ENCODE peak calls at places on chromosomes 1 and 21, in four cellular contexts. One of them, this sample, is unnamed.

GRCh38 chr1:205849619-205850355 is at the start of gene PM20D1:
- DNase-seq in neural progenitor cell: no peak
- DNase-seq in lower lobe of right lung: peak; percentile 80
- DNase-seq in adrenal gland: peak; percentile 89
- DNase-seq in this sample: peak; percentile 53

GRCh38 chr21:38912355-38912619 is 106.6 kb downstream of the ETS2 start:
- DNase-seq in neural progenitor cell: no peak
- DNase-seq in lower lobe of right lung: no peak
- DNase-seq in adrenal gland: no peak
- DNase-seq in this sample: no peak

GRCh38 chr1:21022279-21023040 is 154.2 kb downstream of the EIF4G3 start:
- DNase-seq in neural progenitor cell: no peak
- DNase-seq in lower lobe of right lung: no peak
- DNase-seq in adrenal gland: peak; percentile 87
- DNase-seq in this sample: no peak

GRCh38 chr1:39297534-39297933 is 93.0 kb downstream of the MACF1 start:
- DNase-seq in neural progenitor cell: no peak
- DNase-seq in lower lobe of right lung: no peak
- DNase-seq in adrenal gland: no peak
- DNase-seq in this sample: no peak

GRCh38 chr1:229286099-229286766 is 15.3 kb downstream of the RAB4A start:
- DNase-seq in neural progenitor cell: no peak
- DNase-seq in lower lobe of right lung: no peak
- DNase-seq in adrenal gland: no peak
- DNase-seq in this sample: no peak

GRCh38 chr1:175367039-175367758 is 174.6 kb upstream of the KIAA0040 start:
- DNase-seq in neural progenitor cell: no peak
- DNase-seq in lower lobe of right lung: no peak
- DNase-seq in adrenal gland: no peak
- DNase-seq in this sample: no peak

GRCh38 chr1:193115629-193116227 is 6.1 kb upstream of the CDC73 start:
- DNase-seq in neural progenitor cell: no peak
- DNase-seq in lower lobe of right lung: no peak
- DNase-seq in adrenal gland: peak; percentile 77
- DNase-seq in this sample: no peak

GRCh38 chr1:101081496-101082282 is 56.1 kb upstream of the DPH5 start:
- DNase-seq in neural progenitor cell: no peak
- DNase-seq in lower lobe of right lung: no peak
- DNase-seq in adrenal gland: no peak
- DNase-seq in this sample: no peak

GRCh38 chr1:54885863-54886723 is 902 bp downstream of the DHCR24 start:
- DNase-seq in neural progenitor cell: peak; percentile 31
- DNase-seq in lower lobe of right lung: peak; percentile 67
- DNase-seq in adrenal gland: no peak
- DNase-seq in this sample: no peak

GRCh38 chr21:41684381-41685245 is 82.2 kb downstream of the RIPK4 start:
- DNase-seq in neural progenitor cell: no peak
- DNase-seq in lower lobe of right lung: no peak
- DNase-seq in adrenal gland: no peak
- DNase-seq in this sample: no peak

GRCh38 chr1:45969866-45970265 is 162.6 kb downstream of the PIK3R3 start:
- DNase-seq in neural progenitor cell: no peak
- DNase-seq in lower lobe of right lung: no peak
- DNase-seq in adrenal gland: no peak
- DNase-seq in this sample: no peak

GRCh38 chr1:48003741-48004503 is 6.7 kb upstream of the TRABD2B start:
- DNase-seq in neural progenitor cell: peak; percentile 36
- DNase-seq in lower lobe of right lung: no peak
- DNase-seq in adrenal gland: peak; percentile 18
- DNase-seq in this sample: no peak

GRCh38 chr1:100731309-100731708 is 11.8 kb downstream of the VCAM1 start:
- DNase-seq in neural progenitor cell: no peak
- DNase-seq in lower lobe of right lung: no peak
- DNase-seq in adrenal gland: no peak
- DNase-seq in this sample: no peak

GRCh38 chr21:43919871-43920801 is 55.1 kb downstream of the AGPAT3 start:
- DNase-seq in neural progenitor cell: no peak
- DNase-seq in lower lobe of right lung: peak; percentile 28
- DNase-seq in adrenal gland: no peak
- DNase-seq in this sample: no peak

GRCh38 chr1:178566187-178566586 is 53.3 kb downstream of the TEX35 start:
- DNase-seq in neural progenitor cell: no peak
- DNase-seq in lower lobe of right lung: no peak
- DNase-seq in adrenal gland: no peak
- DNase-seq in this sample: no peak

GRCh38 chr1:150763631-150764223 is 1.9 kb downstream of the CTSS start:
- DNase-seq in neural progenitor cell: no peak
- DNase-seq in lower lobe of right lung: no peak
- DNase-seq in adrenal gland: no peak
- DNase-seq in this sample: no peak

GRCh38 chr1:29500651-29501050 is 264.3 kb downstream of the PTPRU start:
- DNase-seq in neural progenitor cell: no peak
- DNase-seq in lower lobe of right lung: no peak
- DNase-seq in adrenal gland: no peak
- DNase-seq in this sample: no peak

GRCh38 chr1:224488806-224489584 is 54.4 kb upstream of the WDR26 start:
- DNase-seq in neural progenitor cell: no peak
- DNase-seq in lower lobe of right lung: no peak
- DNase-seq in adrenal gland: no peak
- DNase-seq in this sample: no peak

GRCh38 chr1:150563340-150564038 is 14.3 kb downstream of the ADAMTSL4 start:
- DNase-seq in neural progenitor cell: no peak
- DNase-seq in lower lobe of right lung: peak; percentile 82
- DNase-seq in adrenal gland: peak; percentile 76
- DNase-seq in this sample: no peak

GRCh38 chr1:215661033-215661432 is 93.9 kb downstream of the KCTD3 start:
- DNase-seq in neural progenitor cell: no peak
- DNase-seq in lower lobe of right lung: no peak
- DNase-seq in adrenal gland: no peak
- DNase-seq in this sample: no peak

GRCh38 chr21:45208627-45208951 is 79.1 kb downstream of the POFUT2 start:
- DNase-seq in neural progenitor cell: no peak
- DNase-seq in lower lobe of right lung: no peak
- DNase-seq in adrenal gland: no peak
- DNase-seq in this sample: no peak

GRCh38 chr1:33429846-33430750 is 797 bp downstream of the PHC2 start:
- DNase-seq in neural progenitor cell: peak; percentile 45
- DNase-seq in lower lobe of right lung: peak; percentile 60
- DNase-seq in adrenal gland: no peak
- DNase-seq in this sample: no peak

GRCh38 chr21:23402929-23403520 is 2204.3 kb downstream of the MRPL39 start:
- DNase-seq in neural progenitor cell: no peak
- DNase-seq in lower lobe of right lung: no peak
- DNase-seq in adrenal gland: no peak
- DNase-seq in this sample: no peak

GRCh38 chr21:35811115-35811806 is 249.1 kb downstream of the SETD4 start:
- DNase-seq in neural progenitor cell: no peak
- DNase-seq in lower lobe of right lung: no peak
- DNase-seq in adrenal gland: no peak
- DNase-seq in this sample: no peak

GRCh38 chr1:58162952-58163550 is 383.5 kb downstream of the OMA1 start:
- DNase-seq in neural progenitor cell: peak; percentile 88
- DNase-seq in lower lobe of right lung: no peak
- DNase-seq in adrenal gland: peak; percentile 80
- DNase-seq in this sample: no peak

GRCh38 chr1:7098641-7099040 is 313.4 kb downstream of the CAMTA1 start:
- DNase-seq in neural progenitor cell: no peak
- DNase-seq in lower lobe of right lung: no peak
- DNase-seq in adrenal gland: no peak
- DNase-seq in this sample: no peak

GRCh38 chr1:90671736-90672135 is 45.4 kb downstream of the BARHL2 start:
- DNase-seq in neural progenitor cell: no peak
- DNase-seq in lower lobe of right lung: no peak
- DNase-seq in adrenal gland: no peak
- DNase-seq in this sample: no peak

GRCh38 chr1:155966750-155967149 is 11.6 kb downstream of the ARHGEF2 start:
- DNase-seq in neural progenitor cell: no peak
- DNase-seq in lower lobe of right lung: no peak
- DNase-seq in adrenal gland: no peak
- DNase-seq in this sample: no peak

GRCh38 chr21:31248598-31248997 is 95.5 kb downstream of the TIAM1 start:
- DNase-seq in neural progenitor cell: no peak
- DNase-seq in lower lobe of right lung: no peak
- DNase-seq in adrenal gland: no peak
- DNase-seq in this sample: no peak

GRCh38 chr1:91929246-91929645 is 20.0 kb upstream of the BRDT start:
- DNase-seq in neural progenitor cell: peak; percentile 15
- DNase-seq in lower lobe of right lung: peak; percentile 53
- DNase-seq in adrenal gland: peak; percentile 78
- DNase-seq in this sample: no peak

GRCh38 chr1:154877370-154877974 is 7.4 kb upstream of the KCNN3 start:
- DNase-seq in neural progenitor cell: no peak
- DNase-seq in lower lobe of right lung: no peak
- DNase-seq in adrenal gland: no peak
- DNase-seq in this sample: no peak

GRCh38 chr21:14923468-14923867 is 141.3 kb downstream of the NRIP1 start:
- DNase-seq in neural progenitor cell: no peak
- DNase-seq in lower lobe of right lung: no peak
- DNase-seq in adrenal gland: no peak
- DNase-seq in this sample: no peak

DNA sequence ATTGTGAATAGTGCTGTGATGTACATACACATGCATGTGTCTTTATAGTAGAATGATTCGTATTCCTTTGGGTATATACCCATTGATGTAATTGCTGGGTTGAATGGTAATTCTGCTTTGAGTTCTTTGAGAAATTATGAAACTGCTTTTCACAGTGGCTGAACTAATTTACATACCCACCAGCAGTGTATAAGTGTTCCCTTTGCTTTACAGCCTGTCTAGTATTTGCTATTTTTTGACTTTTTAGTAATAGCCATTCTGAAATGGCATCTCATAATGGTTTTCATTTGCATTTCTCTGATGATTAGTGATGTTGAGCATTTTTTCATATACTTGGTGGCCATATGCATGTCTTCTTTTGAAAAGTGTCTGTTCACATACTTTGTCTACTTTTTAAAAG is 54.5 kb upstream of the FAM78B start:
- DNase-seq in neural progenitor cell: no peak
- DNase-seq in lower lobe of right lung: no peak
- DNase-seq in adrenal gland: no peak
- DNase-seq in this sample: no peak
- H3K9me3 ChIP-seq in neural progenitor cell: no peaks in the 10 kb centered on the region
- H3K9me3 ChIP-seq in lower lobe of right lung: peaks cover 4% of the 10 kb centered on the region
- H3K9me3 ChIP-seq in adrenal gland: no peaks in the 10 kb centered on the region
- H3K9me3 ChIP-seq in this sample: peaks cover 10% of the 10 kb centered on the region

GRCh38 chr21:32543975-32544374 is 41.3 kb downstream of the TCP10L start:
- DNase-seq in neural progenitor cell: no peak
- DNase-seq in lower lobe of right lung: no peak
- DNase-seq in adrenal gland: no peak
- DNase-seq in this sample: no peak
- H3K9me3 ChIP-seq in neural progenitor cell: no peaks in the 10 kb centered on the region
- H3K9me3 ChIP-seq in lower lobe of right lung: no peaks in the 10 kb centered on the region
- H3K9me3 ChIP-seq in adrenal gland: no peaks in the 10 kb centered on the region
- H3K9me3 ChIP-seq in this sample: no peaks in the 10 kb centered on the region

GRCh38 chr1:247043406-247043805 is 35.2 kb downstream of the ZNF670 start:
- DNase-seq in neural progenitor cell: no peak
- DNase-seq in lower lobe of right lung: no peak
- DNase-seq in adrenal gland: no peak
- DNase-seq in this sample: no peak

GRCh38 chr1:247047260-247047659 is 31.4 kb downstream of the ZNF670 start:
- DNase-seq in neural progenitor cell: no peak
- DNase-seq in lower lobe of right lung: no peak
- DNase-seq in adrenal gland: no peak
- DNase-seq in this sample: no peak

DNA sequence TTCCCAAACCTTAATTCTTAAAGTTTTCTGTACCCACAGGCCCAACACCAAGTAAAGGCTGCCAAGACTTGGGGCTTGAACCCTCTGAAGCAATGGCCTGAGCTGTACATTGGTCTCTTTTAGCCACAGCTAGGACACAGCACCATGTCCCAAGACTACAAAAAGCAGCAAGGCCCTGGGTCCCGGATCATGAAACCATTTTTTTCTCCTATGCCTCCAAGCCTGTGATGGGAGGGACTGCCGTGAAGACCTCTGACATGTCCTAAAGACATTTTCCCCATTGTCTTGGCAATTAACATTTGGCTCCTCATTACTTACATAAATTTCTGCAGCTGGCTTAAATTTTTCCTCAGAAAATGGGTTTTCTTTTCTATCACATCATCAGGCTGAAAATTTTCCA is 30.9 kb downstream of the ZNF670 start:
- DNase-seq in neural progenitor cell: no peak
- DNase-seq in lower lobe of right lung: no peak
- DNase-seq in adrenal gland: no peak
- DNase-seq in this sample: no peak
- H3K9me3 ChIP-seq in neural progenitor cell: peaks cover 60% of the 10 kb centered on the region
- H3K9me3 ChIP-seq in lower lobe of right lung: peaks cover 76% of the 10 kb centered on the region
- H3K9me3 ChIP-seq in adrenal gland: peaks cover 20% of the 10 kb centered on the region
- H3K9me3 ChIP-seq in this sample: no peaks in the 10 kb centered on the region

DNA sequence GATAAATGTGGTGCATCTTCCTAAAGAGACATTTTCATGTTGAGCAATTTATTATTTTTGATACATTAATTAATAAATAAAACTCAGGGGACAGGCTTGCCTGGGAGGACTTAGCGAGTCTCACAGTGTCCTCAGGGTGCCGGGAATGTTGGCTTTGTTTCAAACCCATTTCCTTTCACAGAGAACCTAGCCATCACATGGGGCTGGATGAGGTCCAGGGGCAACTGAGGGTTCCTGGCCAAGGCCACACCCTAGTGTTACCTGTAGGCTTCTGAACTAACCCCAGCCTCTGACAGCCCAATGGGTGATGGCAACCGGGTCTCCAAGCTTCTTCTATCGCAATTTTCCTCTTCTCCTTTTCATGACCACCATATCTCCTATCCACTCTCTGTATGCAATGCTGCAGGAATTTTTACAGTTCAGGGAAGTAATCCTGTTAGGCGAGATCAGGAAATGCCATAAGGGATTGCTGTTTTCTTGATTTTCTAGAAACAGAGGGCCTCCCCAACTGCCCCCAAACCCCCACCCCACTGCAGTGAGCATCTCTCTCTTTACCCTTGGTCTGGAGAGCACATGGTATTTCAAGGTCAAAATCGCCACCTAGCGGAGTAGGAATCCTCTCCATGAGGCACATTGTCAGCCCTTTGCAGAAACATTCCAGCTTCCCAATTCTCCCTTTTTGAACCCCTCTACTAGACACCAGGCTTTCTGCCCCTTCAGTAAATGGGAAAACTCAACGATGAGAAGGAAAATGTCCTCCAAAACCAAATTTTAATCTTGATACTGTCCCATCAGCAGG is 22.1 kb upstream of the SMYD3 start:
- DNase-seq in neural progenitor cell: no peak
- DNase-seq in lower lobe of right lung: no peak
- DNase-seq in adrenal gland: peak; percentile 33
- DNase-seq in this sample: no peak
- H3K9me3 ChIP-seq in neural progenitor cell: no peaks in the 10 kb centered on the region
- H3K9me3 ChIP-seq in lower lobe of right lung: peaks cover 12% of the 10 kb centered on the region
- H3K9me3 ChIP-seq in adrenal gland: no peaks in the 10 kb centered on the region
- H3K9me3 ChIP-seq in this sample: peaks cover 11% of the 10 kb centered on the region